ENCODE peak calls at places on chromosomes 2 and 18, in nine cellular contexts. One of them, this sample, is unnamed.
A peak's percentile ranks its signal among the peaks of the same experiment; 100 is the strongest.

GRCh38 chr2:223647258-223647952 is 45.2 kb upstream of the SCG2 start:
- DNase-seq in AG08395: no peak
- DNase-seq in stimulated activated CD4-positive, alpha-beta T cell treated with anti-CD3 and anti-CD28 coated beads, Interleukin-1b, Interleukin-23, amount 100 ng/mL, for 4 hours: no peak
- DNase-seq in SK-MEL-5: peak; percentile 14
- DNase-seq in prostate gland: no peak
- DNase-seq in fibroblast of lung: no peak
- DNase-seq in nephron progenitor cell: no peak
- DNase-seq in amniotic stem cell: no peak
- DNase-seq in fibroblast of the conjunctiva: no peak
- DNase-seq in this sample: no peak

GRCh38 chr2:101153077-101153707 is 2.0 kb upstream of the TBC1D8 start:
- DNase-seq in prostate gland: no peak
- DNase-seq in SK-MEL-5: no peak
- DNase-seq in fibroblast of lung: no peak
- DNase-seq in fibroblast of the conjunctiva: no peak
- DNase-seq in nephron progenitor cell: no peak
- DNase-seq in amniotic stem cell: no peak
- DNase-seq in AG08395: no peak
- DNase-seq in stimulated activated CD4-positive, alpha-beta T cell treated with anti-CD3 and anti-CD28 coated beads, Interleukin-1b, Interleukin-23, amount 100 ng/mL, for 4 hours: no peak
- DNase-seq in this sample: no peak

GRCh38 chr2:175709248-175709647 is 292.8 kb downstream of the LNPK start:
- DNase-seq in fibroblast of the conjunctiva: no peak
- DNase-seq in AG08395: no peak
- DNase-seq in prostate gland: no peak
- DNase-seq in nephron progenitor cell: no peak
- DNase-seq in SK-MEL-5: no peak
- DNase-seq in stimulated activated CD4-positive, alpha-beta T cell treated with anti-CD3 and anti-CD28 coated beads, Interleukin-1b, Interleukin-23, amount 100 ng/mL, for 4 hours: no peak
- DNase-seq in amniotic stem cell: no peak
- DNase-seq in fibroblast of lung: no peak
- DNase-seq in this sample: no peak

GRCh38 chr2:65708129-65708528 is 275.7 kb upstream of the SPRED2 start:
- DNase-seq in SK-MEL-5: no peak
- DNase-seq in nephron progenitor cell: no peak
- DNase-seq in AG08395: no peak
- DNase-seq in amniotic stem cell: no peak
- DNase-seq in prostate gland: no peak
- DNase-seq in fibroblast of lung: peak; percentile 85
- DNase-seq in stimulated activated CD4-positive, alpha-beta T cell treated with anti-CD3 and anti-CD28 coated beads, Interleukin-1b, Interleukin-23, amount 100 ng/mL, for 4 hours: no peak
- DNase-seq in fibroblast of the conjunctiva: no peak
- DNase-seq in this sample: no peak

GRCh38 chr18:63232826-63233225 is 86.7 kb downstream of the BCL2 start:
- DNase-seq in nephron progenitor cell: no peak
- DNase-seq in amniotic stem cell: no peak
- DNase-seq in AG08395: no peak
- DNase-seq in SK-MEL-5: no peak
- DNase-seq in fibroblast of the conjunctiva: no peak
- DNase-seq in stimulated activated CD4-positive, alpha-beta T cell treated with anti-CD3 and anti-CD28 coated beads, Interleukin-1b, Interleukin-23, amount 100 ng/mL, for 4 hours: no peak
- DNase-seq in fibroblast of lung: no peak
- DNase-seq in prostate gland: no peak
- DNase-seq in this sample: no peak

GRCh38 chr2:210261996-210262510 is 36.8 kb upstream of the ACADL start:
- DNase-seq in AG08395: no peak
- DNase-seq in fibroblast of the conjunctiva: no peak
- DNase-seq in stimulated activated CD4-positive, alpha-beta T cell treated with anti-CD3 and anti-CD28 coated beads, Interleukin-1b, Interleukin-23, amount 100 ng/mL, for 4 hours: no peak
- DNase-seq in prostate gland: no peak
- DNase-seq in SK-MEL-5: no peak
- DNase-seq in nephron progenitor cell: no peak
- DNase-seq in amniotic stem cell: no peak
- DNase-seq in fibroblast of lung: no peak
- DNase-seq in this sample: no peak

GRCh38 chr2:10978112-10978670 is 66.5 kb downstream of the KCNF1 start:
- DNase-seq in prostate gland: no peak
- DNase-seq in nephron progenitor cell: no peak
- DNase-seq in SK-MEL-5: no peak
- DNase-seq in AG08395: no peak
- DNase-seq in amniotic stem cell: no peak
- DNase-seq in stimulated activated CD4-positive, alpha-beta T cell treated with anti-CD3 and anti-CD28 coated beads, Interleukin-1b, Interleukin-23, amount 100 ng/mL, for 4 hours: no peak
- DNase-seq in fibroblast of the conjunctiva: no peak
- DNase-seq in fibroblast of lung: no peak
- DNase-seq in this sample: no peak

GRCh38 chr2:118861741-118862140 is 14.3 kb upstream of the EN1 start:
- DNase-seq in fibroblast of lung: no peak
- DNase-seq in amniotic stem cell: no peak
- DNase-seq in SK-MEL-5: no peak
- DNase-seq in prostate gland: no peak
- DNase-seq in stimulated activated CD4-positive, alpha-beta T cell treated with anti-CD3 and anti-CD28 coated beads, Interleukin-1b, Interleukin-23, amount 100 ng/mL, for 4 hours: no peak
- DNase-seq in nephron progenitor cell: no peak
- DNase-seq in fibroblast of the conjunctiva: no peak
- DNase-seq in AG08395: peak; percentile 60
- DNase-seq in this sample: no peak

GRCh38 chr2:188813846-188814245 is 160.3 kb upstream of the COL3A1 start:
- DNase-seq in fibroblast of lung: peak; percentile 85
- DNase-seq in stimulated activated CD4-positive, alpha-beta T cell treated with anti-CD3 and anti-CD28 coated beads, Interleukin-1b, Interleukin-23, amount 100 ng/mL, for 4 hours: no peak
- DNase-seq in amniotic stem cell: no peak
- DNase-seq in SK-MEL-5: no peak
- DNase-seq in AG08395: no peak
- DNase-seq in fibroblast of the conjunctiva: no peak
- DNase-seq in prostate gland: no peak
- DNase-seq in nephron progenitor cell: no peak
- DNase-seq in this sample: no peak